ENCODE peak calls at places on chromosomes 7 and 10, in five cellular contexts. I, K, S, X and J are unnamed samples.

GRCh38 chr7:103914147-103914899 is 75.1 kb downstream of the RELN start:
- DNase-seq in I (no peak), K (no peak), X (peak; percentile 14), S (no peak), J (no peak)

GRCh38 chr7:5625938-5626337 is 155.5 kb downstream of the RNF216 start:
- DNase-seq in S (no peak), K (no peak), I (no peak), X (peak; percentile 84), J (peak; percentile 45)

GRCh38 chr10:60032723-60033122 is 126.4 kb upstream of the CCDC6 start:
- DNase-seq in S (no peak), X (peak; percentile 62), I (peak; percentile 73), K (peak; percentile 32), J (no peak)

GRCh38 chr10:124719213-124719851 is 24.8 kb downstream of the FAM53B start:
- DNase-seq in S (no peak), K (peak; percentile 82), I (peak; percentile 78), X (peak; percentile 54), J (no peak)

GRCh38 chr7:141702047-141702567 is at the start of gene DENND11:
- DNase-seq in S (no peak), X (no peak), K (peak; percentile 56), I (peak; percentile 32), J (no peak)

GRCh38 chr10:57593983-57594573 is 673.6 kb downstream of the IPMK start:
- DNase-seq in K (no peak), S (no peak), X (no peak), I (no peak), J (no peak)

GRCh38 chr7:39565538-39565937 is 666 bp upstream of the YAE1 start:
- DNase-seq in K (no peak), X (no peak), S (no peak), I (no peak), J (no peak)

GRCh38 chr10:45491061-45491460 is 117.0 kb downstream of the ALOX5 start:
- DNase-seq in I (no peak), K (no peak), S (no peak), X (no peak), J (no peak)

GRCh38 chr10:71582019-71582418 is 137.6 kb downstream of the C10orf105 start:
- DNase-seq in X (peak; percentile 51), I (no peak), S (no peak), K (peak; percentile 43), J (no peak)

GRCh38 chr7:70710011-70710480 is 421.9 kb upstream of the GALNT17 start:
- DNase-seq in I (no peak), K (no peak), X (peak; percentile 28), S (no peak), J (no peak)

GRCh38 chr7:158001621-158002320 is 585.9 kb downstream of the PTPRN2 start:
- DNase-seq in K (no peak), S (no peak), I (no peak), X (no peak), J (no peak)

GRCh38 chr7:110591341-110591740 is 499.6 kb upstream of the LRRN3 start:
- DNase-seq in S (no peak), X (peak; percentile 41), K (no peak), I (no peak), J (no peak)

GRCh38 chr7:155365146-155365874 is 67.6 kb downstream of the INSIG1 start:
- DNase-seq in X (no peak), K (no peak), S (no peak), I (no peak), J (no peak)

GRCh38 chr10:71274901-71275796 is 43.9 kb upstream of the SLC29A3 start:
- DNase-seq in S (no peak), I (no peak), X (no peak), K (no peak), J (no peak)

GRCh38 chr10:127354255-127354654 is 157.9 kb upstream of the INSYN2A start:
- DNase-seq in K (no peak), I (no peak), S (no peak), X (no peak), J (no peak)

GRCh38 chr7:44059219-44060090 is 5.9 kb downstream of the PGAM2 start:
- DNase-seq in K (peak; percentile 25), X (no peak), I (no peak), S (no peak), J (no peak)

GRCh38 chr10:49144021-49144720 is 10.3 kb upstream of the FAM170B start:
- DNase-seq in K (no peak), S (no peak), X (no peak), I (no peak), J (peak; percentile 49)

GRCh38 chr10:92690211-92691041 is 671 bp downstream of the HHEX start:
- DNase-seq in X (peak; percentile 47), S (no peak), K (peak; percentile 64), I (peak; percentile 31), J (no peak)
- H3K4me3 ChIP-seq in X (peak overlapping the region; percentile 63), S (peak overlapping the region; percentile 50), K (peak overlapping the region; percentile 68), I (peak overlapping the region; percentile 65), J (peak overlapping the region; percentile 89)

GRCh38 chr10:73823391-73823790 is 12.0 kb upstream of the NDST2 start:
- DNase-seq in K (no peak), X (no peak), I (no peak), S (no peak), J (no peak)
- H3K36me3 ChIP-seq in K (peaks cover 63% of the 10 kb centered on the region), X (no peaks in the 10 kb centered on the region), I (no peaks in the 10 kb centered on the region), S (peaks cover 68% of the 10 kb centered on the region), J (peaks cover 22% of the 10 kb centered on the region)

DNA sequence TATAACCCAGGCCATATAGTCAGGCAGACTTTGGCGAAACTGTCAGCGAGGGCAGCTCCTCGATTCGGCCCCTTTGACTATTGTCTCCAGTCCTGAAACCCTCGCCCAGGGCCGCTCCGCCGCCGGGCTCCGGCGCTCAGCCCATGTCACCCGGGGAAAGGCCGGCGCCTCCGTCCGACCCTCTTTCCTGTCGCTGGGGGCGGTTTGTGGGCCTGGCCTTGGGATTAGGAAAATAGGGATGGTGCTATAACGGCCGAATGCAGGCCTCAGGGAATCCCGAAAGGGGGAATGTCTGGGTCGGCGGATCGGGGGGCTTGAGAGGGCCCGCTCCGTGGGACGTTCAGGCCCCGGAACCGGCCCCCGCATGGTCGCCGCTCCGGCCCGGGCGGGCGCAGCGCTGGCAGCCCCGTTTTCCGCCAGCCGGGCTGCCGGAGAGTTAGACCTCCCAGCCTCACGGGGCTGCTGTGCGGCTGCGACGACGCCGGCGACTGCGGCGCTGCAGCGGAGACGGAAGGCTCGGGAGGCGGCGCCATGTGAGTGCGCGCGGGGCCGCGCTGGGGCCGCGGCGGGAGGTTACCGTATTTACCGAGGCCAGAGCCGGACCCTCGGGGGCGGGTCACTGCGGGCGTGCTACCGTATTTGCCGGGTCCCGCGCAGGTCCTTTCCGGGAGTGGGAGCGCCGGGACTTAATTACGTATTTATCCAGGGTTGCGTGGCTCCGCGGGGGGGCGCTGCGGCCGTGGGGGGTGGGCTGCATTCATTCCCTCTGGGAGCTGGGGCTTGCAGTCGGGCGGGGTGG is 25.9 kb downstream of the ZNF775 start:
- DNase-seq in K (peak; percentile 95), S (peak; percentile 83), I (peak; percentile 95), X (peak; percentile 78), J (no peak)
- TF ChIP-seq CTCF in K (peak; percentile 11), S (peak; percentile 25), I (no peak), X (peak; percentile 26), J (peak; percentile 32)

GRCh38 chr7:130273081-130273699 is 6.5 kb downstream of the CPA2 start:
- DNase-seq in S (no peak), X (no peak), K (no peak), I (peak; percentile 29), J (no peak)
- H3K4me3 ChIP-seq in S (peak overlapping the region; percentile 22), X (peak overlapping the region; percentile 30), K (peak overlapping the region; percentile 25), I (peak overlapping the region; percentile 34), J (no peak overlapping the region)